ENCODE peak calls at places on chromosomes 5 and 9, in four cellular contexts. G is iPS DF 6.9, V is WTC11, R is SW480. M is an unnamed sample.

GRCh38 chr5:39266442-39266841 is 47.1 kb upstream of the FYB1 start:
- DNase-seq in R (no peak), V (no peak), G (no peak), M (no peak)

GRCh38 chr5:134226441-134227192 is 744 bp upstream of the PPP2CA start:
- DNase-seq in R (peak; percentile 48), G (no peak), V (no peak), M (no peak)

GRCh38 chr9:70111042-70111602 is 67.5 kb downstream of the MAMDC2 start:
- DNase-seq in V (peak; percentile 90), R (peak; percentile 54), G (peak; percentile 66), M (peak; percentile 72)

GRCh38 chr5:156329197-156329611 is 2.2 kb downstream of the SGCD start:
- DNase-seq in G (no peak), V (no peak), R (no peak), M (peak; percentile 15)

GRCh38 chr9:29697011-29697410 is 2123.7 kb upstream of the C9orf72 start:
- DNase-seq in V (no peak), G (no peak), R (no peak), M (no peak)

GRCh38 chr9:20561542-20561941 is 60.8 kb downstream of the MLLT3 start:
- DNase-seq in R (no peak), G (no peak), V (no peak), M (no peak)

GRCh38 chr9:74672237-74672636 is 175.1 kb downstream of the RORB start:
- DNase-seq in V (no peak), G (no peak), R (no peak), M (no peak)

GRCh38 chr5:141958773-141959172 is 771 bp upstream of the PCDH12 start:
- DNase-seq in R (no peak), G (no peak), V (no peak), M (no peak)

GRCh38 chr5:121954086-121954485 is 7.7 kb upstream of the SRFBP1 start:
- DNase-seq in V (no peak), R (no peak), G (no peak), M (no peak)

M was measured in Ammon's horn.